ENCODE peak calls at places on chromosomes 3 and 15, in four cellular contexts. T, H, L and A are unnamed samples.

GRCh38 chr3:55607844-55608243 is 120.7 kb upstream of the WNT5A start:
- DNase-seq in H (no peak), L (no peak), T (no peak), A (no peak)

GRCh38 chr3:142484912-142485435 is 37.1 kb upstream of the XRN1 start:
- DNase-seq in L (no peak), H (no peak), T (no peak), A (no peak)

GRCh38 chr3:194138098-194138474 is 2.1 kb downstream of the HES1 start:
- DNase-seq in H (no peak), T (no peak), L (no peak), A (no peak)

GRCh38 chr3:146148468-146148931 is 12.5 kb downstream of the PLOD2 start:
- DNase-seq in T (no peak), L (no peak), H (no peak), A (no peak)

GRCh38 chr15:60804986-60805949 is 326.3 kb upstream of the ICE2 start:
- DNase-seq in H (no peak), L (no peak), T (no peak), A (no peak)

GRCh38 chr3:193347507-193348501 is 30.7 kb downstream of the ATP13A5 start:
- DNase-seq in T (no peak), L (no peak), H (no peak), A (no peak)

GRCh38 chr3:25405335-25405734 is 22.7 kb upstream of the RARB start:
- DNase-seq in T (no peak), H (no peak), L (no peak), A (no peak)

GRCh38 chr15:52427804-52428203 is 100.9 kb downstream of the MYO5A start:
- DNase-seq in T (no peak), L (no peak), H (no peak), A (no peak)

GRCh38 chr3:24323272-24323671 is 171.4 kb downstream of the THRB start:
- DNase-seq in H (no peak), T (no peak), L (no peak), A (peak)

GRCh38 chr15:69568621-69569020 is 116.0 kb downstream of the RPLP1 start:
- DNase-seq in H (no peak), L (no peak), T (no peak), A (no peak)

DNA sequence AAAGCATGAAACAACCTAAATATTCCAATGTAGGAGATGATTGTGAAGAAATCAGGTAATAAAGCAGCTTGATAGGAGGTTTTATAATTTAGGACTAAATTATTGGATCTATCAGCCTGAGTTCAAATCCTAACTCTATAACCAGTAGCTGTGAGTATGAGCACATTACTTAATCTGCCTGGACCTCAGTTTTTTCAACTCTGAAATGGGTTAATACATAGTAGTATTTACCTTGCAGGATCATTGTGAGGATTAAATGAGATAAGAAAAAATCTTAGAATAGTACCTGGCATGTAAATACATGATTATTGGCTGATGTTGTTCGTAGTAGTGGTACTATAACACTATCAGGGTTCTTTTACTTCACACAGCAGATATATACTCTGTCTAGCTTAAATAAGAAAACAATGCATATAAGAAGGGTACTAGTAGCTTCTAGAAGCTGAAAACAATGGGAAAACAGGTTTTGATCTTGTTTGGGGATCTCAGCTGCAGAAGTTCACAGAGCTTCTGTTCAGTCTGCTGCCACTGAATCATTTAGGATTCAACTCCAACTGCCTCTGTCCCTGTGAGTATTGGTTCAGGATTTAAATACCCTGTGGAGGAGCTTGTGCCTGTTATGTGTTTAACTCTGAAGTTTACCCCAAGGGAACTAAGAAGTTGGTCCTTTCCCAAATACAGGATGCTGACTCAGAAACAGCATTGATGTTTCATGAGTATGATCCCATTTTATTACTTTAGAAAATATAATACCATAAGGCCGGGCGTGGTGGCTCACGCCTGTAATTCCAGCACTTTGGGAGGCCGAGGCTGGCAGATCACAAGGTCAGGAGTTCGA is 34.2 kb downstream of the KAT2B start:
- DNase-seq in T (no peak), H (no peak), L (no peak), A (peak)
- H3K27ac ChIP-seq in T (peak), H (no peak), L (no peak), A (peak)

GRCh38 chr3:20280257-20280656 is 94.3 kb upstream of the SGO1 start:
- DNase-seq in L (no peak), T (no peak), H (no peak), A (no peak)
- H3K27ac ChIP-seq in L (no peak), T (no peak), H (no peak), A (no peak)

GRCh38 chr15:72492733-72493132 is 18.6 kb downstream of the ARIH1 start:
- DNase-seq in H (no peak), T (no peak), L (no peak), A (no peak)
- H3K27ac ChIP-seq in H (no peak), T (no peak), L (no peak), A (peak)

GRCh38 chr3:138624518-138624917 is 15.9 kb downstream of the FAIM start:
- DNase-seq in L (no peak), H (no peak), T (no peak), A (no peak)
- H3K27ac ChIP-seq in L (no peak), H (no peak), T (no peak), A (no peak)

GRCh38 chr15:101267320-101268104 is 9.8 kb downstream of the SELENOS start:
- DNase-seq in L (no peak), T (no peak), H (no peak), A (no peak)
- H3K27ac ChIP-seq in L (peak), T (peak), H (no peak), A (no peak)

DNA sequence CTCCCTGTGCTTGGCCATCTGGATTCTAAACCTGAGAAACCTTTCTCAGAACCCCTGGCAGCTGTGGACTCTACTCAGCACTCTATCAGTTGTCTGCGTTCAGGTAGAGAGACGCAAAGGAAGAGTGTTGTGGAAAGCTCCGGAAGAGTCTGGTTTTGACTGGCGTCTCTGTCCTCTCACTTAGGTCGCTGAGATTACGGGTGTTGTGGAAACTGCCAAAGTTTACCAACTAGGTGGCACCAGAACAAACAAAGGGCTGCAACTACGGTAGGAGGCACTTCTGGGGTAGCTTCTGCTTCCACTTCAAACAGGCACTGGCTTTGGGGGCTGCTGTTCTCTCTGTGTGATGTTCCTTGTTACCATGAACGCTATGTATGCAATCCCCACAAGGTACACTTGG is 19.2 kb upstream of the ITPKA start:
- DNase-seq in L (no peak), T (no peak), H (no peak), A (no peak)
- H3K27ac ChIP-seq in L (no peak), T (no peak), H (no peak), A (no peak)